ENCODE peak calls at places on chromosomes 5 and 9, in five cellular contexts. One of them, this sample, is unnamed.

GRCh38 chr5:98816574-98817222 is 43.2 kb downstream of the RGMB start:
- DNase-seq in caudate nucleus: no peak
- DNase-seq in left colon: peak
- DNase-seq in iPS-NIHi11: no peak
- DNase-seq in activated T-cell treated with anti-CD3 and anti-CD28 coated beads for 48 hours: no peak
- DNase-seq in this sample: peak

GRCh38 chr5:180099733-180100611 is 28.4 kb upstream of the RNF130 start:
- DNase-seq in caudate nucleus: no peak
- DNase-seq in left colon: no peak
- DNase-seq in iPS-NIHi11: no peak
- DNase-seq in activated T-cell treated with anti-CD3 and anti-CD28 coated beads for 48 hours: no peak
- DNase-seq in this sample: no peak

GRCh38 chr5:122493776-122494518 is 181.9 kb downstream of the SNCAIP start:
- DNase-seq in caudate nucleus: no peak
- DNase-seq in left colon: no peak
- DNase-seq in iPS-NIHi11: no peak
- DNase-seq in activated T-cell treated with anti-CD3 and anti-CD28 coated beads for 48 hours: no peak
- DNase-seq in this sample: no peak

GRCh38 chr9:78132688-78133033 is 101.0 kb upstream of the GNAQ start:
- DNase-seq in caudate nucleus: no peak
- DNase-seq in left colon: no peak
- DNase-seq in iPS-NIHi11: no peak
- DNase-seq in activated T-cell treated with anti-CD3 and anti-CD28 coated beads for 48 hours: no peak
- DNase-seq in this sample: no peak

GRCh38 chr5:55360190-55360589 is 52.4 kb downstream of the MTREX start:
- DNase-seq in caudate nucleus: no peak
- DNase-seq in left colon: no peak
- DNase-seq in iPS-NIHi11: no peak
- DNase-seq in activated T-cell treated with anti-CD3 and anti-CD28 coated beads for 48 hours: no peak
- DNase-seq in this sample: no peak

GRCh38 chr5:72296251-72296650 is 23.8 kb downstream of the MRPS27 start:
- DNase-seq in caudate nucleus: no peak
- DNase-seq in left colon: no peak
- DNase-seq in iPS-NIHi11: no peak
- DNase-seq in activated T-cell treated with anti-CD3 and anti-CD28 coated beads for 48 hours: no peak
- DNase-seq in this sample: no peak

GRCh38 chr9:33211695-33212393 is 28.1 kb upstream of the SPINK4 start:
- DNase-seq in caudate nucleus: no peak
- DNase-seq in left colon: no peak
- DNase-seq in iPS-NIHi11: peak
- DNase-seq in activated T-cell treated with anti-CD3 and anti-CD28 coated beads for 48 hours: no peak
- DNase-seq in this sample: no peak

GRCh38 chr9:78261403-78262001 is 25.6 kb downstream of the CEP78 start:
- DNase-seq in caudate nucleus: no peak
- DNase-seq in left colon: no peak
- DNase-seq in iPS-NIHi11: peak
- DNase-seq in activated T-cell treated with anti-CD3 and anti-CD28 coated beads for 48 hours: no peak
- DNase-seq in this sample: no peak

GRCh38 chr9:14352549-14352948 is 38.6 kb upstream of the NFIB start:
- DNase-seq in caudate nucleus: no peak
- DNase-seq in left colon: no peak
- DNase-seq in iPS-NIHi11: no peak
- DNase-seq in activated T-cell treated with anti-CD3 and anti-CD28 coated beads for 48 hours: no peak
- DNase-seq in this sample: no peak

GRCh38 chr9:136242908-136243525 is 2.6 kb downstream of the QSOX2 start:
- DNase-seq in caudate nucleus: no peak
- DNase-seq in left colon: no peak
- DNase-seq in iPS-NIHi11: no peak
- DNase-seq in activated T-cell treated with anti-CD3 and anti-CD28 coated beads for 48 hours: no peak
- DNase-seq in this sample: no peak

GRCh38 chr5:176810084-176810597 is at the start of gene UNC5A:
- DNase-seq in caudate nucleus: peak
- DNase-seq in left colon: peak
- DNase-seq in iPS-NIHi11: peak
- DNase-seq in activated T-cell treated with anti-CD3 and anti-CD28 coated beads for 48 hours: peak
- DNase-seq in this sample: no peak

GRCh38 chr9:20558609-20559016 is 63.7 kb downstream of the MLLT3 start:
- DNase-seq in caudate nucleus: no peak
- DNase-seq in left colon: no peak
- DNase-seq in iPS-NIHi11: peak
- DNase-seq in activated T-cell treated with anti-CD3 and anti-CD28 coated beads for 48 hours: no peak
- DNase-seq in this sample: no peak

This sample was measured in upper lobe of right lung.